ENCODE peak calls at places on chromosomes 4 and X, in seven cellular contexts. One of them, this sample, is unnamed.

GRCh38 chr4:78923459-78924312 is 15.6 kb downstream of the PAQR3 start:
- DNase-seq in A549: peak; percentile 4
- DNase-seq in pancreas: no peak
- DNase-seq in mesenchymal stem cell: peak; percentile 12
- DNase-seq in neuronal stem cell: no peak
- DNase-seq in cardiac muscle cell: no peak
- DNase-seq in left ventricle myocardium inferior: no peak
- DNase-seq in this sample: no peak

GRCh38 chr4:188976644-188977115 is 837.4 kb downstream of the TRIML1 start:
- DNase-seq in A549: peak; percentile 36
- DNase-seq in pancreas: no peak
- DNase-seq in mesenchymal stem cell: peak; percentile 56
- DNase-seq in neuronal stem cell: peak; percentile 81
- DNase-seq in cardiac muscle cell: peak; percentile 59
- DNase-seq in left ventricle myocardium inferior: no peak
- DNase-seq in this sample: no peak

GRCh38 chrX:155086961-155087735 is 15.8 kb downstream of the BRCC3 start:
- DNase-seq in A549: no peak
- DNase-seq in pancreas: no peak
- DNase-seq in mesenchymal stem cell: no peak
- DNase-seq in neuronal stem cell: no peak
- DNase-seq in cardiac muscle cell: no peak
- DNase-seq in left ventricle myocardium inferior: no peak
- DNase-seq in this sample: no peak

GRCh38 chrX:69189972-69190371 is 24.7 kb upstream of the PJA1 start:
- DNase-seq in A549: no peak
- DNase-seq in pancreas: no peak
- DNase-seq in mesenchymal stem cell: no peak
- DNase-seq in neuronal stem cell: no peak
- DNase-seq in cardiac muscle cell: no peak
- DNase-seq in left ventricle myocardium inferior: peak; percentile 33
- DNase-seq in this sample: peak; percentile 29

GRCh38 chr4:42397635-42398447 is 553 bp downstream of the SHISA3 start:
- DNase-seq in A549: no peak
- DNase-seq in pancreas: peak; percentile 20
- DNase-seq in mesenchymal stem cell: peak; percentile 51
- DNase-seq in neuronal stem cell: peak; percentile 54
- DNase-seq in cardiac muscle cell: peak; percentile 43
- DNase-seq in left ventricle myocardium inferior: peak; percentile 28
- DNase-seq in this sample: no peak

GRCh38 chrX:108001218-108001814 is 19.1 kb upstream of the TEX13B start:
- DNase-seq in A549: peak; percentile 70
- DNase-seq in pancreas: no peak
- DNase-seq in mesenchymal stem cell: peak; percentile 45
- DNase-seq in neuronal stem cell: no peak
- DNase-seq in cardiac muscle cell: peak; percentile 70
- DNase-seq in left ventricle myocardium inferior: no peak
- DNase-seq in this sample: no peak

GRCh38 chrX:16739574-16739973 is 20.2 kb downstream of the SYAP1 start:
- DNase-seq in A549: peak; percentile 21
- DNase-seq in pancreas: no peak
- DNase-seq in mesenchymal stem cell: peak; percentile 29
- DNase-seq in neuronal stem cell: no peak
- DNase-seq in cardiac muscle cell: no peak
- DNase-seq in left ventricle myocardium inferior: no peak
- DNase-seq in this sample: no peak

GRCh38 chr4:129342820-129343219 is 246.9 kb downstream of the C4orf33 start:
- DNase-seq in A549: peak; percentile 23
- DNase-seq in pancreas: no peak
- DNase-seq in mesenchymal stem cell: peak; percentile 91
- DNase-seq in neuronal stem cell: no peak
- DNase-seq in cardiac muscle cell: no peak
- DNase-seq in left ventricle myocardium inferior: no peak
- DNase-seq in this sample: no peak

GRCh38 chr4:159071178-159071968 is 31.5 kb upstream of the RAPGEF2 start:
- DNase-seq in A549: peak; percentile 39
- DNase-seq in pancreas: no peak
- DNase-seq in mesenchymal stem cell: peak; percentile 16
- DNase-seq in neuronal stem cell: no peak
- DNase-seq in cardiac muscle cell: no peak
- DNase-seq in left ventricle myocardium inferior: no peak
- DNase-seq in this sample: no peak

GRCh38 chr4:88457307-88458090 is 580 bp downstream of the HERC5 start:
- DNase-seq in A549: no peak
- DNase-seq in pancreas: peak; percentile 48
- DNase-seq in mesenchymal stem cell: peak; percentile 50
- DNase-seq in neuronal stem cell: peak; percentile 40
- DNase-seq in cardiac muscle cell: peak; percentile 66
- DNase-seq in left ventricle myocardium inferior: peak; percentile 52
- DNase-seq in this sample: peak; percentile 45

GRCh38 chr4:10971800-10972398 is 287.3 kb upstream of the CLNK start:
- DNase-seq in A549: no peak
- DNase-seq in pancreas: no peak
- DNase-seq in mesenchymal stem cell: no peak
- DNase-seq in neuronal stem cell: no peak
- DNase-seq in cardiac muscle cell: no peak
- DNase-seq in left ventricle myocardium inferior: no peak
- DNase-seq in this sample: no peak

GRCh38 chr4:123481034-123481433 is 84.4 kb downstream of the SPRY1 start:
- DNase-seq in A549: peak; percentile 3
- DNase-seq in pancreas: no peak
- DNase-seq in mesenchymal stem cell: peak; percentile 62
- DNase-seq in neuronal stem cell: no peak
- DNase-seq in cardiac muscle cell: peak; percentile 27
- DNase-seq in left ventricle myocardium inferior: no peak
- DNase-seq in this sample: no peak

GRCh38 chr4:145626623-145626982 is 7.4 kb downstream of the MMAA start:
- DNase-seq in A549: no peak
- DNase-seq in pancreas: no peak
- DNase-seq in mesenchymal stem cell: no peak
- DNase-seq in neuronal stem cell: no peak
- DNase-seq in cardiac muscle cell: no peak
- DNase-seq in left ventricle myocardium inferior: no peak
- DNase-seq in this sample: no peak

GRCh38 chr4:8365353-8365752 is 75.2 kb downstream of the ACOX3 start:
- DNase-seq in A549: no peak
- DNase-seq in pancreas: no peak
- DNase-seq in mesenchymal stem cell: no peak
- DNase-seq in neuronal stem cell: no peak
- DNase-seq in cardiac muscle cell: no peak
- DNase-seq in left ventricle myocardium inferior: no peak
- DNase-seq in this sample: no peak

GRCh38 chr4:168621806-168622589 is 125.1 kb downstream of the PALLD start:
- DNase-seq in A549: no peak
- DNase-seq in pancreas: no peak
- DNase-seq in mesenchymal stem cell: peak; percentile 59
- DNase-seq in neuronal stem cell: no peak
- DNase-seq in cardiac muscle cell: no peak
- DNase-seq in left ventricle myocardium inferior: no peak
- DNase-seq in this sample: no peak

GRCh38 chr4:90546114-90546513 is 418.9 kb downstream of the CCSER1 start:
- DNase-seq in A549: no peak
- DNase-seq in pancreas: no peak
- DNase-seq in mesenchymal stem cell: no peak
- DNase-seq in neuronal stem cell: no peak
- DNase-seq in cardiac muscle cell: no peak
- DNase-seq in left ventricle myocardium inferior: no peak
- DNase-seq in this sample: no peak

GRCh38 chr4:131499139-131499873 is 1649.8 kb upstream of the PCDH10 start:
- DNase-seq in A549: peak; percentile 12
- DNase-seq in pancreas: no peak
- DNase-seq in mesenchymal stem cell: peak; percentile 98
- DNase-seq in neuronal stem cell: no peak
- DNase-seq in cardiac muscle cell: no peak
- DNase-seq in left ventricle myocardium inferior: no peak
- DNase-seq in this sample: no peak

GRCh38 chr4:25030283-25031076 is at the start of gene LGI2:
- DNase-seq in A549: no peak
- DNase-seq in pancreas: peak; percentile 41
- DNase-seq in mesenchymal stem cell: no peak
- DNase-seq in neuronal stem cell: peak; percentile 33
- DNase-seq in cardiac muscle cell: peak; percentile 70
- DNase-seq in left ventricle myocardium inferior: peak; percentile 52
- DNase-seq in this sample: peak; percentile 58

GRCh38 chr4:7960790-7961655 is 21.4 kb upstream of the AFAP1 start:
- DNase-seq in A549: peak; percentile 80
- DNase-seq in pancreas: peak; percentile 47
- DNase-seq in mesenchymal stem cell: peak; percentile 99
- DNase-seq in neuronal stem cell: no peak
- DNase-seq in cardiac muscle cell: peak; percentile 42
- DNase-seq in left ventricle myocardium inferior: no peak
- DNase-seq in this sample: no peak

GRCh38 chr4:100875296-100876040 is 357.6 kb upstream of the EMCN start:
- DNase-seq in A549: no peak
- DNase-seq in pancreas: no peak
- DNase-seq in mesenchymal stem cell: no peak
- DNase-seq in neuronal stem cell: no peak
- DNase-seq in cardiac muscle cell: no peak
- DNase-seq in left ventricle myocardium inferior: no peak
- DNase-seq in this sample: no peak

GRCh38 chr4:185211641-185212040 is 2.2 kb downstream of the SNX25 start:
- DNase-seq in A549: no peak
- DNase-seq in pancreas: no peak
- DNase-seq in mesenchymal stem cell: no peak
- DNase-seq in neuronal stem cell: no peak
- DNase-seq in cardiac muscle cell: no peak
- DNase-seq in left ventricle myocardium inferior: no peak
- DNase-seq in this sample: no peak

GRCh38 chrX:54294306-54294705 is 63.5 kb downstream of the WNK3 start:
- DNase-seq in A549: no peak
- DNase-seq in pancreas: no peak
- DNase-seq in mesenchymal stem cell: no peak
- DNase-seq in neuronal stem cell: no peak
- DNase-seq in cardiac muscle cell: no peak
- DNase-seq in left ventricle myocardium inferior: no peak
- DNase-seq in this sample: no peak

GRCh38 chr4:40736910-40737309 is 12.8 kb upstream of the NSUN7 start:
- DNase-seq in A549: peak; percentile 42
- DNase-seq in pancreas: no peak
- DNase-seq in mesenchymal stem cell: peak; percentile 47
- DNase-seq in neuronal stem cell: no peak
- DNase-seq in cardiac muscle cell: peak; percentile 38
- DNase-seq in left ventricle myocardium inferior: no peak
- DNase-seq in this sample: no peak

GRCh38 chr4:73603307-73603710 is 16.9 kb downstream of the RASSF6 start:
- DNase-seq in A549: peak; percentile 86
- DNase-seq in pancreas: peak; percentile 75
- DNase-seq in mesenchymal stem cell: peak; percentile 85
- DNase-seq in neuronal stem cell: no peak
- DNase-seq in cardiac muscle cell: no peak
- DNase-seq in left ventricle myocardium inferior: no peak
- DNase-seq in this sample: no peak

GRCh38 chr4:52728877-52729276 is 22.3 kb downstream of the ERVMER34-1 start:
- DNase-seq in A549: no peak
- DNase-seq in pancreas: no peak
- DNase-seq in mesenchymal stem cell: no peak
- DNase-seq in neuronal stem cell: no peak
- DNase-seq in cardiac muscle cell: no peak
- DNase-seq in left ventricle myocardium inferior: no peak
- DNase-seq in this sample: no peak

GRCh38 chrX:15838017-15838416 is 16.6 kb downstream of the AP1S2 start:
- DNase-seq in A549: peak; percentile 10
- DNase-seq in pancreas: no peak
- DNase-seq in mesenchymal stem cell: no peak
- DNase-seq in neuronal stem cell: no peak
- DNase-seq in cardiac muscle cell: no peak
- DNase-seq in left ventricle myocardium inferior: no peak
- DNase-seq in this sample: no peak

GRCh38 chr4:92840880-92841279 is 537.1 kb downstream of the GRID2 start:
- DNase-seq in A549: no peak
- DNase-seq in pancreas: no peak
- DNase-seq in mesenchymal stem cell: no peak
- DNase-seq in neuronal stem cell: no peak
- DNase-seq in cardiac muscle cell: no peak
- DNase-seq in left ventricle myocardium inferior: no peak
- DNase-seq in this sample: no peak

DNA sequence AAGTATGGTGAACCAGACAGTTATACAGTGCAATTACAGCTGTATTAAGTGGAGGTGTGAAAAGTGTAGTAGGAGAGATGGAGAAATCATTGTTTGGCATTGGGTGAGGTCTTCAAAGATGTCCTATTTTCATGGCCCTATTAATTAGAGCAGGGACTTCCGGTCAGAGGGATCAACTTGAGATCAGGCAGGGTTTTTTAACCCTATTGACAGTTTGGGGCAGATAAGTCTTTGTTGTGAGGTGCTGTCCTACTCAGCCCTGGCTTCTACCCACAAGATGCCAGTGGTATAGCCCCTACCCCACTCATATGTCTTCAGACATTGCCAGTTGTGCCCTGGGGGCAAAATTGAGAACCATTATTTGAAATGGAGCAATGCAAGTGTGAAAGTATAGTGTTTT is 9.9 kb downstream of the USP9X start:
- DNase-seq in A549: no peak
- DNase-seq in pancreas: no peak
- DNase-seq in mesenchymal stem cell: no peak
- DNase-seq in neuronal stem cell: no peak
- DNase-seq in cardiac muscle cell: no peak
- DNase-seq in left ventricle myocardium inferior: no peak
- DNase-seq in this sample: no peak
- H3K4me1 ChIP-seq in A549: peaks cover 61% of the 10 kb centered on the region
- H3K4me1 ChIP-seq in pancreas: no peaks in the 10 kb centered on the region
- H3K4me1 ChIP-seq in mesenchymal stem cell: peaks cover 2% of the 10 kb centered on the region
- H3K4me1 ChIP-seq in neuronal stem cell: peaks cover 4% of the 10 kb centered on the region
- H3K4me1 ChIP-seq in cardiac muscle cell: peaks cover 17% of the 10 kb centered on the region
- H3K4me1 ChIP-seq in left ventricle myocardium inferior: peaks cover 78% of the 10 kb centered on the region
- H3K4me1 ChIP-seq in this sample: peaks cover 17% of the 10 kb centered on the region

GRCh38 chr4:2484169-2484568 is 15.3 kb downstream of the RNF4 start:
- DNase-seq in A549: no peak
- DNase-seq in pancreas: no peak
- DNase-seq in mesenchymal stem cell: no peak
- DNase-seq in neuronal stem cell: no peak
- DNase-seq in cardiac muscle cell: no peak
- DNase-seq in left ventricle myocardium inferior: no peak
- DNase-seq in this sample: no peak
- H3K4me1 ChIP-seq in A549: peaks cover under 1% of the 10 kb centered on the region
- H3K4me1 ChIP-seq in pancreas: peaks cover 26% of the 10 kb centered on the region
- H3K4me1 ChIP-seq in mesenchymal stem cell: peaks cover 9% of the 10 kb centered on the region
- H3K4me1 ChIP-seq in neuronal stem cell: no peaks in the 10 kb centered on the region
- H3K4me1 ChIP-seq in cardiac muscle cell: peaks cover 10% of the 10 kb centered on the region
- H3K4me1 ChIP-seq in left ventricle myocardium inferior: peaks cover 99% of the 10 kb centered on the region
- H3K4me1 ChIP-seq in this sample: peaks cover 95% of the 10 kb centered on the region

DNA sequence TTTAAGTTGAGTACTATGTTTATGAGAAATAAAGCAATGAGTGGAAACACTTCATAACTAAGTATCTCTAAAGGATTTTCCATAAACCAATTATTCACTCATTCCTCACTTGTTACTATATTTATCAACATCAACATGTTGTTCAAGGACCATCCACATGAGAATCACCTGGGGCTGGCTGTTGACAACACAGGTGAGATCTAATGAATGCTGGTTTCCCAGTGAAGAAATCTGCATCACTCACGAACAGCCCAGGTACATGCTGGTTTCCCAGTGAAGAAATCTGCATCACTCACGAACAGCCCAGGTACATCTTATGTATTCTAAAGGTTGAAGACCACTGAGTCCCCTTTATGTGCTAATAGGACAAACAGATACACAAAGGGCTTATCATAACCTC is 32.5 kb downstream of the TSPAN5 start:
- DNase-seq in A549: no peak
- DNase-seq in pancreas: no peak
- DNase-seq in mesenchymal stem cell: no peak
- DNase-seq in neuronal stem cell: no peak
- DNase-seq in cardiac muscle cell: no peak
- DNase-seq in left ventricle myocardium inferior: no peak
- DNase-seq in this sample: no peak
- H3K4me1 ChIP-seq in A549: peaks cover 46% of the 10 kb centered on the region
- H3K4me1 ChIP-seq in pancreas: no peaks in the 10 kb centered on the region
- H3K4me1 ChIP-seq in mesenchymal stem cell: peaks cover 9% of the 10 kb centered on the region
- H3K4me1 ChIP-seq in neuronal stem cell: no peaks in the 10 kb centered on the region
- H3K4me1 ChIP-seq in cardiac muscle cell: peaks cover 10% of the 10 kb centered on the region
- H3K4me1 ChIP-seq in left ventricle myocardium inferior: peaks cover 21% of the 10 kb centered on the region
- H3K4me1 ChIP-seq in this sample: peaks cover 22% of the 10 kb centered on the region

GRCh38 chrX:123408856-123409737 is 225.0 kb downstream of the GRIA3 start:
- DNase-seq in A549: no peak
- DNase-seq in pancreas: no peak
- DNase-seq in mesenchymal stem cell: no peak
- DNase-seq in neuronal stem cell: no peak
- DNase-seq in cardiac muscle cell: no peak
- DNase-seq in left ventricle myocardium inferior: no peak
- DNase-seq in this sample: no peak
- H3K4me1 ChIP-seq in A549: no peaks in the 10 kb centered on the region
- H3K4me1 ChIP-seq in pancreas: no peaks in the 10 kb centered on the region
- H3K4me1 ChIP-seq in mesenchymal stem cell: no peaks in the 10 kb centered on the region
- H3K4me1 ChIP-seq in neuronal stem cell: no peaks in the 10 kb centered on the region
- H3K4me1 ChIP-seq in cardiac muscle cell: no peaks in the 10 kb centered on the region
- H3K4me1 ChIP-seq in left ventricle myocardium inferior: peaks cover 3% of the 10 kb centered on the region
- H3K4me1 ChIP-seq in this sample: no peaks in the 10 kb centered on the region